ENCODE peak calls at places on chromosomes 2 and 18, in four cellular contexts. One of them, this sample, is unnamed.

GRCh38 chr2:21175895-21176646 is 52.3 kb downstream of the TDRD15 start:
- DNase-seq in WTC11: no peak
- DNase-seq in K562: peak
- DNase-seq in HepG2: peak
- DNase-seq in this sample: no peak

GRCh38 chr2:147247749-147248148 is 597.1 kb upstream of the ACVR2A start:
- DNase-seq in WTC11: no peak
- DNase-seq in K562: no peak
- DNase-seq in HepG2: no peak
- DNase-seq in this sample: no peak

GRCh38 chr2:239804161-239805042 is 220.7 kb downstream of the NDUFA10 start:
- DNase-seq in WTC11: no peak
- DNase-seq in K562: no peak
- DNase-seq in HepG2: no peak
- DNase-seq in this sample: no peak

GRCh38 chr2:148614024-148614331 is 30.6 kb upstream of the EPC2 start:
- DNase-seq in WTC11: peak
- DNase-seq in K562: no peak
- DNase-seq in HepG2: no peak
- DNase-seq in this sample: no peak

GRCh38 chr2:30622452-30622851 is 175.4 kb downstream of the LCLAT1 start:
- DNase-seq in WTC11: no peak
- DNase-seq in K562: no peak
- DNase-seq in HepG2: no peak
- DNase-seq in this sample: no peak

GRCh38 chr2:76252704-76253103 is 542.0 kb upstream of the GCFC2 start:
- DNase-seq in WTC11: no peak
- DNase-seq in K562: no peak
- DNase-seq in HepG2: no peak
- DNase-seq in this sample: no peak

GRCh38 chr2:239143858-239144712 is 256.7 kb downstream of the HDAC4 start:
- DNase-seq in WTC11: peak
- DNase-seq in K562: peak
- DNase-seq in HepG2: peak
- DNase-seq in this sample: no peak

GRCh38 chr2:191198271-191198670 is 46.9 kb upstream of the MYO1B start:
- DNase-seq in WTC11: no peak
- DNase-seq in K562: no peak
- DNase-seq in HepG2: no peak
- DNase-seq in this sample: no peak

GRCh38 chr2:61016392-61017002 is 1.0 kb upstream of the PEX13 start:
- DNase-seq in WTC11: no peak
- DNase-seq in K562: no peak
- DNase-seq in HepG2: peak
- DNase-seq in this sample: no peak

GRCh38 chr18:62987035-62987830 is 271.9 kb downstream of the PHLPP1 start:
- DNase-seq in WTC11: no peak
- DNase-seq in K562: no peak
- DNase-seq in HepG2: no peak
- DNase-seq in this sample: no peak
- TF ChIP-seq TCF7 in WTC11: no peak
- TF ChIP-seq TCF7 in K562: no peak
- TF ChIP-seq TCF7 in HepG2: no peak
- TF ChIP-seq TCF7 in this sample: no peak

GRCh38 chr2:134912406-134912805 is 6.2 kb upstream of the CCNT2 start:
- DNase-seq in WTC11: no peak
- DNase-seq in K562: no peak
- DNase-seq in HepG2: no peak
- DNase-seq in this sample: no peak
- TF ChIP-seq TCF7 in WTC11: no peak
- TF ChIP-seq TCF7 in K562: no peak
- TF ChIP-seq TCF7 in HepG2: no peak
- TF ChIP-seq TCF7 in this sample: no peak

DNA sequence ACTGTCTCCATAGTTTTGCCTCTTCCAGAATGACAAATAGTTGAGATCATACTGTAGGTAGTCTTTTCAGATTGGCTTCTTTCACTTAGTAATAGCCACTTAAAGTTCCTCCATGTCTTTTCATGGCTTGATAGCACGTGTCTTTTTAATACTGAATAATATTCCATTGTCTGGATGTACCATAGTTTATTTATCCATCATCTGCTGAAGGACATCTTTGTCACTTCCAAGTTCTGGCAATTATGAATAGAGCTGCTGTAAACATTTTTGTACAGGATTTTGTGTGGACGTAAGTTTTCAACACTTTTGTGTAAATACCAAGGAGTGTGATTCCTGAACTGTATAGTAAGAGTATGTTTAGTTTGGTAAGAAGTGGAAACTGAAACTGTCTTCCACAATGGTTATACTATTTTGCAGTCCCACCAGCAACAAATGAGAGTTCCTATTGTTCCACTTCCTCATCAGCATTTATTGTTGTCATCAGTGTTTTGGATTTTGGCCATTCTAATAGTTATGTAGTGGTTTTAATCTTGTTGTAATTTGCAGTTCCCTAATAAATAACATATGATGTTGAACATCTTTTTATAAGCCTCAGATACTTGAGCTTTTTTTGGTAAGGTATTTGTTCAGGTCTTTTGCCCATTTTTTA is 18.9 kb downstream of the LTBP1 start:
- DNase-seq in WTC11: no peak
- DNase-seq in K562: no peak
- DNase-seq in HepG2: no peak
- DNase-seq in this sample: no peak
- TF ChIP-seq TCF7 in WTC11: no peak
- TF ChIP-seq TCF7 in K562: no peak
- TF ChIP-seq TCF7 in HepG2: no peak
- TF ChIP-seq TCF7 in this sample: no peak

GRCh38 chr2:127630409-127631183 is 15.4 kb upstream of the GPR17 start:
- DNase-seq in WTC11: no peak
- DNase-seq in K562: no peak
- DNase-seq in HepG2: no peak
- DNase-seq in this sample: no peak
- TF ChIP-seq TCF7 in WTC11: no peak
- TF ChIP-seq TCF7 in K562: no peak
- TF ChIP-seq TCF7 in HepG2: no peak
- TF ChIP-seq TCF7 in this sample: no peak

DNA sequence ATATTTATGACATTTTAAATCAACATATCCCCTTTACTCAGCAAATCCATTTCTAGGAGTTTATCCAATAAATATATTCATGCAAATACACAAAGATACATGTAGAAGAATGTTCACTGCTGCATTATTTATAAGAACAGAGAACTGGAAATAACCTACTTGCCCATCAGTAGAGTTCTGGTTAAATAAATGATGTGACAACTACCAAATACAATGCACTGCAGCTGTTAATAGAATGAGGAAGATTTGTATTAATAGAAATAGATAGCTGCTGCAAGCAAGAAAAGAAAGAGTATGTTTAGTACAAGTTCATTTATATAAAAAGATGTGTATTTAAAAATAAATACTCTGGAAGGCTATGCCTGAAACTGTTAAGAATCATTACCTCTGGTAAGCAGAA is 49.3 kb upstream of the CSRNP3 start:
- DNase-seq in WTC11: no peak
- DNase-seq in K562: no peak
- DNase-seq in HepG2: no peak
- DNase-seq in this sample: no peak
- TF ChIP-seq TCF7 in WTC11: no peak
- TF ChIP-seq TCF7 in K562: no peak
- TF ChIP-seq TCF7 in HepG2: no peak
- TF ChIP-seq TCF7 in this sample: no peak

GRCh38 chr2:187842978-187843847 is 289.0 kb upstream of the TFPI start:
- DNase-seq in WTC11: no peak
- DNase-seq in K562: peak
- DNase-seq in HepG2: peak
- DNase-seq in this sample: no peak
- TF ChIP-seq TCF7 in WTC11: no peak
- TF ChIP-seq TCF7 in K562: no peak
- TF ChIP-seq TCF7 in HepG2: no peak
- TF ChIP-seq TCF7 in this sample: no peak

GRCh38 chr2:43507137-43507536 is 88.7 kb downstream of the THADA start:
- DNase-seq in WTC11: no peak
- DNase-seq in K562: no peak
- DNase-seq in HepG2: peak
- DNase-seq in this sample: no peak

GRCh38 chr2:43509886-43510285 is 86.0 kb downstream of the THADA start:
- DNase-seq in WTC11: no peak
- DNase-seq in K562: no peak
- DNase-seq in HepG2: no peak
- DNase-seq in this sample: no peak

GRCh38 chr2:43511199-43511598 is 84.6 kb downstream of the THADA start:
- DNase-seq in WTC11: no peak
- DNase-seq in K562: no peak
- DNase-seq in HepG2: no peak
- DNase-seq in this sample: no peak

GRCh38 chr2:43513216-43513615 is 82.6 kb downstream of the THADA start:
- DNase-seq in WTC11: no peak
- DNase-seq in K562: no peak
- DNase-seq in HepG2: no peak
- DNase-seq in this sample: peak

DNA sequence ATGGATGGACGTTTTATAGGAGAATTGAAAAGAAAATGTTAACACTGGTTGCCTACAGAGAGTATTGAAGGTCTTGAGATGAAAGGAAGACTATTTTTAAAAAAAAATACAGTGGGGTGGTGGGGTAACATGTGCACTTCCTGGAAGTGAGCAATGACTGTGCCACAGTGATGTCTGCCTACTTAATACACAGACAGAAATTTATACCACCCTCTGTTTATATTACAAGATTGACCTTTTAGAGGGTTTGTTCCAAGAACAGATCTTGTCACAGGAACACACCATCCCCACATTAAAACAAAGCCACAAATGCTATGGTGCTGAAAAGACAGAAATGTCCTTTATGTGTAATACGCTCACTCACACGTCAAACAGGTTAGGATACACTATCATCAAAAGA is 87.6 kb downstream of the THADA start:
- DNase-seq in WTC11: no peak
- DNase-seq in K562: no peak
- DNase-seq in HepG2: no peak
- DNase-seq in this sample: no peak
- TF ChIP-seq TCF7 in WTC11: no peak
- TF ChIP-seq TCF7 in K562: no peak
- TF ChIP-seq TCF7 in HepG2: no peak
- TF ChIP-seq TCF7 in this sample: no peak